ENCODE peak calls at places on chromosomes 7 and 10, in ten cellular contexts. L is tibial nerve, D is HepG2, J is transverse colon, M is SK-N-SH, H is ovary, W is sigmoid colon, F is K562, Y is stomach, P is esophagus muscularis mucosa. I is an unnamed sample. For H3K27me3, the result is how much of the 10 kb centered on the place peaks cover.

GRCh38 chr7:88254721-88255120 is 34.9 kb upstream of the SRI start:
- DNase-seq in L (no peak), D (peak), J (no peak), M (no peak), H (no peak), W (no peak), F (no peak), Y (no peak), P (no peak), I (no peak)

GRCh38 chr7:94654764-94655561 is 970 bp downstream of the SGCE start:
- DNase-seq in L (no peak), D (no peak), J (no peak), M (peak), H (peak), W (peak), F (no peak), Y (no peak), P (no peak), I (no peak)

GRCh38 chr10:91006752-91007346 is 86.0 kb upstream of the ANKRD1 start:
- DNase-seq in L (no peak), D (no peak), J (no peak), M (no peak), H (no peak), W (no peak), F (no peak), Y (no peak), P (no peak), I (no peak)

GRCh38 chr7:87413951-87414381 is 61.5 kb downstream of the ABCB4 start:
- DNase-seq in L (no peak), D (no peak), J (no peak), M (peak), H (no peak), W (no peak), F (no peak), Y (no peak), P (no peak), I (no peak)

GRCh38 chr10:28962768-28963167 is 285.4 kb downstream of the BAMBI start:
- DNase-seq in L (no peak), D (no peak), J (no peak), M (no peak), H (no peak), W (no peak), F (no peak), Y (no peak), P (no peak), I (no peak)

GRCh38 chr10:23203369-23204325 is 11.5 kb downstream of the PTF1A start:
- DNase-seq in L (no peak), D (no peak), J (no peak), M (no peak), H (no peak), W (no peak), F (no peak), Y (no peak), P (peak), I (no peak)

GRCh38 chr7:15687645-15688025 is 1.2 kb upstream of the MEOX2 start:
- DNase-seq in L (peak), D (no peak), J (no peak), M (peak), H (no peak), W (no peak), F (no peak), Y (no peak), P (no peak), I (no peak)

GRCh38 chr10:71339796-71340589 is 20.9 kb downstream of the SLC29A3 start:
- DNase-seq in L (no peak), D (peak), J (peak), M (no peak), H (no peak), W (no peak), F (peak), Y (peak), P (no peak), I (no peak)

GRCh38 chr10:44845672-44846071 is 65.5 kb upstream of the TMEM72 start:
- DNase-seq in L (no peak), D (no peak), J (no peak), M (no peak), H (no peak), W (no peak), F (no peak), Y (no peak), P (no peak), I (no peak)

GRCh38 chr10:7890802-7891201 is 72.5 kb downstream of the TAF3 start:
- DNase-seq in L (no peak), D (no peak), J (no peak), M (no peak), H (no peak), W (no peak), F (no peak), Y (no peak), P (no peak), I (no peak)

GRCh38 chr10:95791425-95791979 is 35.5 kb downstream of the ENTPD1 start:
- DNase-seq in L (no peak), D (no peak), J (no peak), M (no peak), H (no peak), W (no peak), F (no peak), Y (no peak), P (no peak), I (no peak)

GRCh38 chr7:128347573-128348147 is 4.0 kb upstream of the RBM28 start:
- DNase-seq in L (no peak), D (peak), J (peak), M (peak), H (no peak), W (no peak), F (peak), Y (peak), P (no peak), I (no peak)

GRCh38 chr7:129572205-129572604 is 39.3 kb upstream of the NRF1 start:
- DNase-seq in L (no peak), D (no peak), J (no peak), M (no peak), H (no peak), W (no peak), F (no peak), Y (no peak), P (no peak), I (no peak)

GRCh38 chr7:35463751-35464150 is 209.9 kb upstream of the TBX20 start:
- DNase-seq in L (no peak), D (no peak), J (no peak), M (no peak), H (no peak), W (no peak), F (peak), Y (no peak), P (no peak), I (no peak)

GRCh38 chr10:79173582-79174262 is 105.0 kb downstream of the ZMIZ1 start:
- DNase-seq in L (no peak), D (no peak), J (no peak), M (no peak), H (no peak), W (no peak), F (no peak), Y (no peak), P (no peak), I (no peak)

GRCh38 chr10:70685461-70685911 is 13.2 kb downstream of the ADAMTS14 start:
- DNase-seq in L (no peak), D (peak), J (no peak), M (no peak), H (no peak), W (no peak), F (no peak), Y (no peak), P (no peak), I (no peak)

GRCh38 chr10:90858489-90858968 is 690 bp upstream of the HTR7 start:
- DNase-seq in L (no peak), D (no peak), J (no peak), M (peak), H (no peak), W (no peak), F (no peak), Y (no peak), P (no peak), I (no peak)

GRCh38 chr10:78685466-78686163 is 383.2 kb upstream of the ZMIZ1 start:
- DNase-seq in L (no peak), D (no peak), J (no peak), M (no peak), H (no peak), W (no peak), F (no peak), Y (no peak), P (peak), I (no peak)

GRCh38 chr10:101901340-101901739 is 57.7 kb upstream of the KCNIP2 start:
- DNase-seq in L (no peak), D (no peak), J (no peak), M (no peak), H (no peak), W (no peak), F (no peak), Y (no peak), P (no peak), I (no peak)

GRCh38 chr7:28224675-28225074 is 44.1 kb upstream of the JAZF1 start:
- DNase-seq in L (no peak), D (no peak), J (no peak), M (no peak), H (no peak), W (no peak), F (no peak), Y (no peak), P (no peak), I (no peak)

GRCh38 chr7:48147078-48147591 is 24.1 kb upstream of the ABCA13 start:
- DNase-seq in L (no peak), D (no peak), J (peak), M (no peak), H (no peak), W (no peak), F (no peak), Y (no peak), P (no peak), I (no peak)

GRCh38 chr10:22984066-22984465 is 56.2 kb downstream of the ARMC3 start:
- DNase-seq in L (no peak), D (no peak), J (no peak), M (no peak), H (no peak), W (no peak), F (no peak), Y (no peak), P (no peak), I (no peak)

GRCh38 chr7:36045275-36045674 is 107.8 kb upstream of the EEPD1 start:
- DNase-seq in L (no peak), D (no peak), J (no peak), M (no peak), H (no peak), W (no peak), F (no peak), Y (no peak), P (no peak), I (no peak)

GRCh38 chr7:1249731-1250130 is 17.1 kb downstream of the UNCX start:
- DNase-seq in L (no peak), D (no peak), J (no peak), M (no peak), H (no peak), W (no peak), F (no peak), Y (no peak), P (no peak), I (no peak)

GRCh38 chr10:4234661-4235060 is 449.7 kb upstream of the KLF6 start:
- DNase-seq in L (no peak), D (no peak), J (no peak), M (no peak), H (no peak), W (no peak), F (peak), Y (no peak), P (no peak), I (no peak)

GRCh38 chr10:12908773-12909172 is 92.7 kb downstream of the CCDC3 start:
- DNase-seq in L (no peak), D (no peak), J (no peak), M (no peak), H (no peak), W (no peak), F (no peak), Y (no peak), P (peak), I (no peak)

GRCh38 chr7:32256376-32256775 is 186.2 kb upstream of the PDE1C start:
- DNase-seq in L (no peak), D (no peak), J (no peak), M (no peak), H (no peak), W (no peak), F (no peak), Y (no peak), P (no peak), I (no peak)

GRCh38 chr10:114118514-114118913 is 55.5 kb downstream of the CCDC186 start:
- DNase-seq in L (no peak), D (no peak), J (no peak), M (no peak), H (no peak), W (no peak), F (no peak), Y (no peak), P (no peak), I (no peak)

GRCh38 chr10:98257198-98257597 is 10.8 kb downstream of the LOXL4 start:
- DNase-seq in L (no peak), D (no peak), J (no peak), M (no peak), H (no peak), W (no peak), F (no peak), Y (no peak), P (no peak), I (no peak)

GRCh38 chr10:26064106-26064505 is 130.1 kb downstream of the MYO3A start:
- DNase-seq in L (no peak), D (no peak), J (no peak), M (no peak), H (no peak), W (no peak), F (no peak), Y (no peak), P (no peak), I (no peak)

GRCh38 chr7:75573477-75574019 is 81.4 kb downstream of the SPDYE5 start:
- DNase-seq in L (no peak), D (no peak), J (no peak), M (no peak), H (no peak), W (no peak), F (no peak), Y (no peak), P (no peak), I (no peak)

GRCh38 chr7:151769189-151769821 is 107.6 kb downstream of the PRKAG2 start:
- DNase-seq in L (no peak), D (no peak), J (no peak), M (no peak), H (no peak), W (peak), F (no peak), Y (no peak), P (no peak), I (no peak)

GRCh38 chr10:17961551-17962422 is 10.1 kb downstream of the SLC39A12 start:
- DNase-seq in L (no peak), D (no peak), J (no peak), M (no peak), H (no peak), W (no peak), F (no peak), Y (no peak), P (no peak), I (no peak)
- TF ChIP-seq EP300 in L (no peak), D (no peak), J (no peak), M (no peak), H (no peak), W (no peak), F (no peak), Y (no peak), P (no peak), I (no peak)

DNA sequence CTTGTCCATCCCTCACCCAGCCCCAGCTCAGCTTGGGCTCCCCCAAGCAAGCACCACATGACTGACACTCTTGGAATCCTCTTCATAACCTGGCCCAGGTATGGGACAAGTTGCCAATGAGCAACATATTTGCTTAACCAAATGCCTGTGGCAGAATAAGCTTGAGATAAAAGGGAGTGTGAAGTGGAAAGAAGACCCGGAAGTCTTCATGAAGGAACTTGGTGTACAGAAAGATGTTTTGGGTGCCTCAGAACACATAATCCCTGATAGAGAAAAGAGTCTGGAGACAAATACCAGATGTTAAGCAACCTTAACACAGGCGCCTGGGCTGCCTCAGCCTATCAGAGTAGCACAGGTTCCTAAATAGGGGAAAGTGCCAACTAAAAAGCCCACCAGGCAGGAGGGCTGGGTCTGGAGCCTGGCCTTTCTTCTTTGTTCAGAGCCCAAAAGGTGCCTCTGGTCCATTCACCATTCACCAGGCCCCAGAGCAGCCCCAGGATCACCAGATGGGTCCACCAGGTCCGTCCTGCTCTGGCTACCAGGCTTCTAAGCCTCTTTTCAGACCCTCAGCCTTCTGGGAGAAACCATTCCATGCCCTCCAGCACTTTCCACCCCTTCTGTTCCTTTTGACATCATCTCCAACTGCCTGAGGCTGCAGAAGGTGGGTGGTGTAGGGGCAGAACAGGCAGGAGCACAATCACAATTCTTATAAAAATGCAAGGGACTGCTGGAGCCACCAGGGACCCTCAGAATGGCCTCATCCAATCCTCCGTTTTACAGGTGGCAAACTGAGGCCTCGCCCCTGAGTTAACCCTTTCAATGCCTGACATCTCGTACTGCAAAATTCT is 22.6 kb downstream of the KCNMA1 start:
- DNase-seq in L (no peak), D (no peak), J (no peak), M (no peak), H (no peak), W (peak), F (no peak), Y (no peak), P (no peak), I (no peak)
- H3K27me3 ChIP-seq in L (under half), D (under half), J (under half), M (under half), H (under half), W (under half), F (under half), Y (under half), P (under half), I (under half)

DNA sequence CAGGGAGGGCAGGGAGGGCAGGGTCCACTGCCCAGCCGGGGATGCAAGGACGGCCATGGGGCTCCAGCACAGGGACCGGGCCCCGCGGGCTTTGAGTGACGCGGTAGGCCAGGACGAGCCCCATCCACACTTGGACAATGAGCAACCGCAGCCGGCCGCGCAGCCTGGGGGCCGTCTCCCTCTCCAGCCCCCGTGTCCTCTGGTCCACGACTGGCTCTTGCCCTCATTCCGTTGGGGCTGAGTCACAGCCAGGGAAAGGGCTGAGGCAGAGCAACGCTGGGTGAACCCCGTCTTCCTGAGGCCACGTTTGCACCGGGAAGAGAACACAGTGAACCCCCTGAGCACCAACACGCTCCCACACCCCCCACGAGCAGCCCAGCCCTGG is 23.7 kb downstream of the SHH start:
- DNase-seq in L (no peak), D (no peak), J (no peak), M (peak), H (no peak), W (peak), F (no peak), Y (no peak), P (no peak), I (no peak)
- TF ChIP-seq EP300 in L (no peak), D (no peak), J (no peak), M (no peak), H (no peak), W (no peak), F (no peak), Y (no peak), P (no peak), I (no peak)

GRCh38 chr10:126671402-126671975 is 996 bp upstream of the C10orf90 start:
- DNase-seq in L (no peak), D (no peak), J (no peak), M (no peak), H (no peak), W (no peak), F (no peak), Y (no peak), P (no peak), I (no peak)
- H3K27me3 ChIP-seq in L (under half), D (under half), J (under half), M (under half), H (under half), W (under half), F (under half), Y (under half), P (under half), I (under half)

DNA sequence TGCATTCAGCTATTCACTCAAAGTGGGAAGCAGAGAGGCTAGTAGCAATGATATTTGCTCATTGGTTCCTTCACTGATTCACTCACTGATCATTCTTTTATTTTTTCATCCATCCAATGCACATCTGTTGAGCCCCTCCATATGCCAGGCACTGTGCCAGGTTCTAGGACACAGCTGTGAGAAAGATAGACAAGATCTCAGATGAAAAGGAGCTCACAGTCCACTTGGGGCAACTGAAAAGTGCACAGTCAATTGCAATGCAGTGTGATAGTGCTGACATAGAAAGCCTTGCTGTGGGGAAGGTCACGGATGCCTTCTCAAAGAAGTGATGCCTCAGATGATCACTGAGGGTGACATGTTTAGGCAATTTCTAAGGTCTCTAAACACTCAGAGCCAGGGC is 262.3 kb downstream of the PTEN start:
- DNase-seq in L (no peak), D (no peak), J (no peak), M (no peak), H (no peak), W (no peak), F (no peak), Y (no peak), P (no peak), I (no peak)
- TF ChIP-seq EP300 in L (no peak), D (no peak), J (no peak), M (peak), H (no peak), W (no peak), F (no peak), Y (no peak), P (no peak), I (no peak)

GRCh38 chr7:50558380-50559051 is 6.7 kb downstream of the DDC start:
- DNase-seq in L (no peak), D (no peak), J (no peak), M (peak), H (no peak), W (no peak), F (peak), Y (no peak), P (no peak), I (no peak)
- H3K27me3 ChIP-seq in L (under half), D (under half), J (under half), M (half or more), H (under half), W (under half), F (under half), Y (under half), P (under half), I (under half)

GRCh38 chr7:55457801-55458200 is 92.7 kb downstream of the LANCL2 start:
- DNase-seq in L (no peak), D (no peak), J (no peak), M (no peak), H (no peak), W (no peak), F (no peak), Y (no peak), P (no peak), I (no peak)

GRCh38 chr7:55452967-55453366 is 87.8 kb downstream of the LANCL2 start:
- DNase-seq in L (no peak), D (no peak), J (no peak), M (no peak), H (no peak), W (no peak), F (no peak), Y (no peak), P (no peak), I (no peak)

GRCh38 chr7:55463863-55464262 is 98.7 kb downstream of the LANCL2 start:
- DNase-seq in L (no peak), D (no peak), J (no peak), M (peak), H (no peak), W (no peak), F (no peak), Y (peak), P (peak), I (no peak)

DNA sequence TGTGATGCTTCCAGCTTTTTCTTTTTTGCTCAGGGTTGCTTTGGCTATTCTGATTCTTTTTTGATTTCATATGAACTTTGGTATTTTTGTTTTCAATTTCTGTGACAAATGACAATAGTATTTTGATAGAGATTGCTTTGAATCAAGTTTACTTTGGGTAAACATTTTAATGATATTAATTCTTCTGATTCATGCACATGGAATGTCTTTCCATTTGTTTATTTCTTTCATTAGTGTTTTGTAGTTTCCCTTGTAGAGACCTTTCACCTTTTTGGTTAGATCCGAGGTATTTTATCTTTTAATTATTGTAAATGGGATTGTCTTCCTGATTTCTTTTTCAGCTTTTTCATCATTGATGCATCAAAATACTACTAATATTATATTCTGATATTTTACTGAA is 93.2 kb downstream of the LANCL2 start:
- DNase-seq in L (no peak), D (no peak), J (no peak), M (no peak), H (no peak), W (no peak), F (no peak), Y (no peak), P (no peak), I (no peak)
- TF ChIP-seq EP300 in L (no peak), D (no peak), J (no peak), M (no peak), H (no peak), W (no peak), F (no peak), Y (no peak), P (no peak), I (no peak)